ENCODE peak calls at places on chromosome 16, in eight cellular contexts. E is heart right ventricle, F is IMR-90, I is body of pancreas, M is tibial artery, U is left ventricle myocardium inferior, O is mucosa of descending colon, X is ovary. S is an unnamed sample.

GRCh38 chr16:4780235-4780634 is 7.9 kb downstream of the SEPTIN12 start:
- DNase-seq in O (no peak), X (no peak), M (no peak), F (peak; percentile 23), I (no peak), E (no peak), U (no peak), S (no peak)

GRCh38 chr16:13421726-13422125 is 498.2 kb upstream of the ERCC4 start:
- DNase-seq in M (no peak), X (no peak), U (no peak), E (no peak), I (no peak), F (no peak), O (no peak), S (no peak)

GRCh38 chr16:27452569-27453475 is 50.8 kb downstream of the IL21R start:
- DNase-seq in X (no peak), O (no peak), I (no peak), U (no peak), M (no peak), E (no peak), F (no peak), S (no peak)

GRCh38 chr16:55349867-55350266 is 25.9 kb downstream of the IRX6 start:
- DNase-seq in X (no peak), O (no peak), I (no peak), F (no peak), E (no peak), U (no peak), M (no peak), S (no peak)

GRCh38 chr16:78684040-78684611 is 584.7 kb downstream of the WWOX start:
- DNase-seq in E (peak; percentile 54), M (peak; percentile 88), I (no peak), F (peak; percentile 43), X (no peak), U (peak; percentile 65), O (peak; percentile 30), S (peak; percentile 39)

GRCh38 chr16:77225182-77225581 is 26.0 kb downstream of the SYCE1L start:
- DNase-seq in M (no peak), F (no peak), X (no peak), U (no peak), E (no peak), I (no peak), O (no peak), S (no peak)

GRCh38 chr16:65119905-65120341 is 1.9 kb downstream of the CDH11 start:
- DNase-seq in F (peak; percentile 76), M (no peak), E (no peak), X (peak; percentile 64), I (no peak), O (no peak), U (no peak), S (no peak)

GRCh38 chr16:9337262-9338032 is 246.0 kb downstream of the HAPSTR1 start:
- DNase-seq in E (no peak), O (no peak), F (no peak), U (no peak), I (no peak), M (no peak), X (no peak), S (no peak)

GRCh38 chr16:50152386-50152806 is 710 bp upstream of the TENT4B start:
- DNase-seq in F (no peak), E (peak; percentile 27), U (peak; percentile 37), X (no peak), I (peak; percentile 40), O (no peak), M (no peak), S (no peak)

GRCh38 chr16:22322741-22323140 is 25.5 kb downstream of the POLR3E start:
- DNase-seq in M (no peak), E (no peak), O (no peak), X (no peak), F (no peak), U (no peak), I (no peak), S (no peak)

GRCh38 chr16:78134944-78135619 is 35.6 kb downstream of the WWOX start:
- DNase-seq in I (no peak), O (no peak), F (no peak), U (no peak), E (no peak), M (no peak), X (no peak), S (no peak)

GRCh38 chr16:85395207-85395912 is 217.8 kb upstream of the GSE1 start:
- DNase-seq in O (peak; percentile 62), U (peak; percentile 67), E (peak; percentile 64), I (peak; percentile 68), F (peak; percentile 98), M (peak; percentile 98), X (peak; percentile 88), S (peak; percentile 85)

GRCh38 chr16:53052519-53053501 is at the start of gene CHD9NB:
- DNase-seq in U (no peak), M (no peak), F (peak; percentile 86), X (no peak), I (peak; percentile 42), O (peak; percentile 70), E (no peak), S (peak; percentile 11)

GRCh38 chr16:89584768-89585549 is 9.4 kb downstream of the CPNE7 start:
- DNase-seq in U (no peak), F (no peak), O (no peak), I (no peak), M (no peak), E (no peak), X (no peak), S (no peak)

GRCh38 chr16:10368984-10369551 is 16.8 kb upstream of the ATF7IP2 start:
- DNase-seq in U (no peak), F (no peak), I (no peak), E (no peak), X (no peak), M (no peak), O (no peak), S (no peak)

GRCh38 chr16:52912565-52913173 is 140.0 kb downstream of the CHD9NB start:
- DNase-seq in E (peak; percentile 38), F (peak; percentile 49), X (no peak), U (peak; percentile 34), M (no peak), I (peak; percentile 76), O (peak; percentile 79), S (no peak)

GRCh38 chr16:1525871-1526607 is 7.4 kb upstream of the TMEM204 start:
- DNase-seq in E (no peak), M (no peak), X (no peak), F (no peak), I (no peak), O (no peak), U (no peak), S (no peak)

GRCh38 chr16:314351-314750 is 31.4 kb downstream of the PDIA2 start:
- DNase-seq in E (no peak), U (no peak), O (no peak), F (no peak), X (no peak), I (no peak), M (no peak), S (no peak)

GRCh38 chr16:67571981-67572431 is 9.7 kb downstream of the CTCF start:
- DNase-seq in E (no peak), X (no peak), I (no peak), U (no peak), M (no peak), F (peak; percentile 81), O (no peak), S (no peak)

GRCh38 chr16:67565470-67566100 is 3.3 kb downstream of the CTCF start:
- DNase-seq in X (no peak), F (no peak), E (no peak), I (no peak), O (no peak), U (no peak), M (peak; percentile 34), S (no peak)

GRCh38 chr16:67571464-67571863 is 9.1 kb downstream of the CTCF start:
- DNase-seq in U (no peak), M (no peak), X (no peak), O (no peak), E (no peak), F (peak; percentile 45), I (no peak), S (no peak)
- H3K36me3 ChIP-seq in U (peaks cover 44% of the 10 kb centered on the region), M (peaks cover 12% of the 10 kb centered on the region), X (no peaks in the 10 kb centered on the region), O (no peaks in the 10 kb centered on the region), E (peaks cover 50% of the 10 kb centered on the region), F (peaks cover 8% of the 10 kb centered on the region), I (peaks cover 2% of the 10 kb centered on the region), S (peaks cover 14% of the 10 kb centered on the region)

DNA sequence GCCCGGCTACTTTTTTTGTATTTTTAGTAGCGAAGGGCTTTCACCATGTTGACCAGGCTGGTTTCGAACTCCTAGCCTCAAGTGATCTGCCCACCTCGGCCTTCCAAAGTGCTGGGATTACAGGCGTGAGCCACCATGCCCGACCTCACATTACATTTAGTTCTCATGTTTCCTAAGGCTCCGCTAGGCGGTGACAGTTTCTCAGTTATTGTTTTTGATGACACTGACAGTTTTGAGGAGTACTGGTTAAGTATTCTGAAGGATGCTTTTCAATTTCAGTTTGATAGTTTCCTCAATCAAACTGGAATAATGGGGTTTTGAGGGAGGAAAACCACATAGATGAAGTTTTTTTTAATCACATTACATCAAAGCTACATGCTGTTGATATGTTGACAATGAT is 1028.5 kb downstream of the CDH8 start:
- DNase-seq in M (no peak), X (no peak), F (no peak), U (no peak), E (no peak), O (no peak), I (no peak), S (no peak)
- H3K36me3 ChIP-seq in M (no peaks in the 10 kb centered on the region), X (no peaks in the 10 kb centered on the region), F (no peaks in the 10 kb centered on the region), U (no peaks in the 10 kb centered on the region), E (no peaks in the 10 kb centered on the region), O (no peaks in the 10 kb centered on the region), I (no peaks in the 10 kb centered on the region), S (no peaks in the 10 kb centered on the region)

DNA sequence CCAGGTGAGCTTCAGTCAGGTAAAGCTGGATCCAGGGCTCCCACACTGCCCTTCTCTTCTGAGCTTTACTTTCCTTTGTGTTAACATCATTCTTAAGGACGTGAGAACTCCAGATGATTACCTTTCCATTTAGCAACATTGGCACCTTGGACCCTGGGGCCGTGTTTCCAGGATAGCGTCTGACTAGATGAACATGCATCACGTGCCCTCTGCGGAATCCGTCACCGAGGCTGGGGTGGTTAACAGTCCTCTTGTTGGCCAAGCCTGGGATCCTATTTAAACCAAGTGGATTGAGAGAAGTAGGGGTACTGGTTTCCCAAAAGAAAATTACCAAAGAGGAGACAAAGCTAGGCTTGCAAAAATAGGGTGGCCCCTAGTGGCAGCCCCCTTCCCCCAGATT is 3.9 kb upstream of the LAT start:
- DNase-seq in I (no peak), E (no peak), F (no peak), O (no peak), M (no peak), X (no peak), U (no peak), S (no peak)
- H3K36me3 ChIP-seq in I (peaks cover 8% of the 10 kb centered on the region), E (peaks cover 78% of the 10 kb centered on the region), F (peaks cover 58% of the 10 kb centered on the region), O (no peaks in the 10 kb centered on the region), M (peaks cover 33% of the 10 kb centered on the region), X (no peaks in the 10 kb centered on the region), U (peaks cover 93% of the 10 kb centered on the region), S (peaks cover 33% of the 10 kb centered on the region)

DNA sequence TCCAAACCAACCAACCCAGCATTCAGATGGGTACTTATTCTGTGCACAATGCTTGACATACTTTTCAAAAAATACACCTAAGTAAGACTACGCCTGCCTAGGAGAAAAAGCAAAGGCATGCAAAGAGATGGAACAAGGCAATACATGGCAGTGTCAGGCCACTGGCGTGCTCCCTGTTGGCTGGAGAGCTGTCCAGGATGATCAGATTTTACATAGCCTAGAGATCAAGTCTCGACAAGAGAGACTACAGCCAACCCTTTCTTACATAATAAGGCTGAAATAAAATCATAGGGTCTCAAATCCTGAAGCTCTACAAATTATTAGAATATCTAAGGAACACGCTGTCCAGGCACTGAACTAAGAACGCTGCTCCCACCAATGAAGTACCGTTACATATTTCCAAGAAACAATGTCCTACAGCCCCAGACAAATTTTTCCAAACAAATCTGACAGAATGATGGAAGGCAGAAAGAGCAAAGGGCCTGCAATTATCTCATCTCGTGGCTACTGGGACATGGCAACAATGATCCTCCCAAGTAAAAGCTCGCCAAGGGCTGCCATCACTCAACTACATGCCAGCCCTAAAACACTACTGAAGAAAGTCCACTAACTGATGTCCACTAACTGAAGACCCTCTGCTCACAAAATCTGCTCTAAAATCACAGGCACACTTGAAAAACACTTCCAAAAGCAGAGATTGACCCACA is 5.1 kb downstream of the RPS15A start:
- DNase-seq in U (no peak), O (no peak), I (no peak), E (no peak), M (no peak), F (no peak), X (no peak), S (no peak)
- H3K36me3 ChIP-seq in U (peaks cover 65% of the 10 kb centered on the region), O (peaks cover 6% of the 10 kb centered on the region), I (peaks cover 33% of the 10 kb centered on the region), E (peaks cover 66% of the 10 kb centered on the region), M (peaks cover 38% of the 10 kb centered on the region), F (peaks cover 50% of the 10 kb centered on the region), X (no peaks in the 10 kb centered on the region), S (peaks cover 46% of the 10 kb centered on the region)